ENCODE peak calls at places on chromosomes 1 and 21, in six cellular contexts. T is GM04504, O is transverse colon, W is smooth muscle cell of the brain vasculature, G is Panc1, H is GM19239. C is an unnamed sample.

GRCh38 chr1:24487455-24487854 is 15.2 kb upstream of the RCAN3 start:
- DNase-seq in G (no peak), H (no peak), W (no peak), T (no peak), O (no peak), C (no peak)

GRCh38 chr21:32499249-32500055 is 85.9 kb downstream of the TCP10L start:
- DNase-seq in W (no peak), G (no peak), T (no peak), O (no peak), H (no peak), C (no peak)

GRCh38 chr1:40949563-40949962 is 29.9 kb upstream of the CTPS1 start:
- DNase-seq in O (no peak), H (no peak), G (no peak), T (no peak), W (no peak), C (no peak)

GRCh38 chr1:169070547-169070946 is 35.9 kb upstream of the ATP1B1 start:
- DNase-seq in H (no peak), G (no peak), T (no peak), O (no peak), W (no peak), C (no peak)

GRCh38 chr1:176801553-176802020 is 338.6 kb downstream of the PAPPA2 start:
- DNase-seq in G (no peak), T (no peak), O (no peak), W (no peak), H (no peak), C (no peak)

GRCh38 chr1:208044568-208045241 is 133.8 kb upstream of the CD34 start:
- DNase-seq in O (no peak), H (no peak), W (no peak), T (no peak), G (no peak), C (no peak)

GRCh38 chr21:44972821-44973220 is 33.0 kb downstream of the SLX9 start:
- DNase-seq in T (no peak), G (no peak), W (no peak), O (no peak), H (no peak), C (no peak)

GRCh38 chr1:119987112-119987511 is 82.3 kb downstream of the NOTCH2 start:
- DNase-seq in O (no peak), W (peak), T (peak), G (no peak), H (no peak), C (no peak)

GRCh38 chr1:185636848-185637247 is 97.3 kb upstream of the HMCN1 start:
- DNase-seq in H (peak), G (no peak), O (no peak), T (no peak), W (no peak), C (no peak)

GRCh38 chr1:25821630-25822091 is 1.9 kb downstream of the MTFR1L start:
- DNase-seq in T (no peak), G (no peak), H (no peak), W (no peak), O (no peak), C (no peak)

GRCh38 chr1:241542199-241542907 is 10.2 kb downstream of the KMO start:
- DNase-seq in W (no peak), G (no peak), T (no peak), O (no peak), H (no peak), C (no peak)

GRCh38 chr1:160789051-160789701 is 6.8 kb upstream of the LY9 start:
- DNase-seq in T (no peak), W (no peak), G (no peak), O (no peak), H (no peak), C (no peak)

GRCh38 chr1:159229486-159229885 is 24.8 kb downstream of the ACKR1 start:
- DNase-seq in O (no peak), W (no peak), H (no peak), G (no peak), T (peak), C (no peak)

GRCh38 chr1:226549937-226550670 is 1.5 kb downstream of the STUM start:
- DNase-seq in O (peak), T (no peak), G (no peak), H (peak), W (no peak), C (no peak)

GRCh38 chr1:183075861-183076260 is 52.6 kb downstream of the LAMC1 start:
- DNase-seq in W (no peak), O (no peak), T (no peak), H (no peak), G (no peak), C (no peak)

GRCh38 chr1:119373465-119373864 is 4.9 kb downstream of the HAO2 start:
- DNase-seq in W (no peak), O (no peak), H (no peak), T (no peak), G (no peak), C (no peak)

GRCh38 chr1:157739229-157739901 is 37.6 kb downstream of the FCRL2 start:
- DNase-seq in G (no peak), O (no peak), T (no peak), H (no peak), W (no peak), C (no peak)

GRCh38 chr1:230236951-230237350 is 169.9 kb downstream of the GALNT2 start:
- DNase-seq in H (no peak), G (no peak), W (no peak), O (no peak), T (no peak), C (no peak)

GRCh38 chr1:198056255-198056654 is 100.5 kb upstream of the NEK7 start:
- DNase-seq in W (no peak), T (no peak), O (no peak), G (no peak), H (no peak), C (no peak)

GRCh38 chr1:3030663-3031381 is 9.6 kb downstream of the ACTRT2 start:
- DNase-seq in O (no peak), G (no peak), W (no peak), T (no peak), H (no peak), C (no peak)

GRCh38 chr1:7478142-7478796 is 292.8 kb upstream of the VAMP3 start:
- DNase-seq in T (no peak), W (no peak), H (no peak), G (no peak), O (no peak), C (no peak)

GRCh38 chr1:24338447-24338846 is 19.3 kb downstream of the GRHL3 start:
- DNase-seq in O (no peak), H (no peak), T (no peak), G (no peak), W (no peak), C (no peak)

GRCh38 chr1:205669341-205670142 is 10.8 kb downstream of the SLC45A3 start:
- DNase-seq in O (no peak), H (no peak), W (no peak), T (no peak), G (no peak), C (no peak)

GRCh38 chr21:45265721-45266517 is 21.8 kb downstream of the POFUT2 start:
- DNase-seq in G (no peak), H (no peak), O (no peak), W (no peak), T (no peak), C (no peak)

GRCh38 chr1:83637009-83637408 is 361.9 kb downstream of the TTLL7 start:
- DNase-seq in W (no peak), G (no peak), H (no peak), T (no peak), O (no peak), C (no peak)